ENCODE peak calls at places on chromosome 1, in six cellular contexts. K is left ventricle myocardium inferior, M is ovary, Y is stromal cell of bone marrow, C is BE2C, R is NCI-H524. L is an unnamed sample.

GRCh38 chr1:89842547-89843278 is 21.9 kb downstream of the LRRC8D start:
- DNase-seq in K (no peak), M (no peak), Y (no peak), C (no peak), R (no peak), L (no peak)

GRCh38 chr1:71080178-71080781 is 555 bp downstream of the ZRANB2 start:
- DNase-seq in K (no peak), M (no peak), Y (no peak), C (no peak), R (peak; percentile 24), L (no peak)

GRCh38 chr1:164803366-164803765 is 244.4 kb downstream of the PBX1 start:
- DNase-seq in K (no peak), M (no peak), Y (no peak), C (no peak), R (no peak), L (no peak)

GRCh38 chr1:11134352-11135266 is 34.9 kb upstream of the EXOSC10 start:
- DNase-seq in K (no peak), M (no peak), Y (no peak), C (peak; percentile 71), R (no peak), L (no peak)

GRCh38 chr1:163130250-163130856 is 61.2 kb downstream of the RGS4 start:
- DNase-seq in K (no peak), M (no peak), Y (no peak), C (no peak), R (no peak), L (no peak)

GRCh38 chr1:28896609-28896986 is 17.8 kb upstream of the EPB41 start:
- DNase-seq in K (no peak), M (no peak), Y (no peak), C (no peak), R (no peak), L (no peak)

GRCh38 chr1:86200901-86201300 is 44.3 kb upstream of the COL24A1 start:
- DNase-seq in K (no peak), M (no peak), Y (no peak), C (no peak), R (no peak), L (no peak)

GRCh38 chr1:59142663-59143487 is 154.0 kb upstream of the FGGY start:
- DNase-seq in K (no peak), M (no peak), Y (peak; percentile 83), C (no peak), R (no peak), L (peak; percentile 89)

GRCh38 chr1:201504799-201505504 is 2.0 kb downstream of the CSRP1 start:
- DNase-seq in K (no peak), M (no peak), Y (no peak), C (no peak), R (no peak), L (no peak)

GRCh38 chr1:65948609-65949229 is 156.0 kb downstream of the PDE4B start:
- DNase-seq in K (no peak), M (no peak), Y (peak; percentile 85), C (no peak), R (no peak), L (no peak)

GRCh38 chr1:198933506-198933905 is 294.7 kb downstream of the PTPRC start:
- DNase-seq in K (no peak), M (no peak), Y (no peak), C (no peak), R (no peak), L (no peak)

GRCh38 chr1:32886828-32887414 is 630 bp downstream of the HPCA start:
- DNase-seq in K (no peak), M (no peak), Y (no peak), C (no peak), R (no peak), L (no peak)

GRCh38 chr1:108512239-108513071 is 47.4 kb upstream of the EEIG2 start:
- DNase-seq in K (no peak), M (no peak), Y (peak; percentile 28), C (no peak), R (no peak), L (no peak)

GRCh38 chr1:25565188-25565591 is 21.8 kb downstream of the LDLRAP1 start:
- DNase-seq in K (no peak), M (no peak), Y (no peak), C (no peak), R (no peak), L (no peak)

GRCh38 chr1:152752225-152752624 is 5.6 kb upstream of the KPRP start:
- DNase-seq in K (no peak), M (no peak), Y (peak; percentile 18), C (no peak), R (no peak), L (no peak)

GRCh38 chr1:184520343-184520742 is 133.5 kb downstream of the C1orf21 start:
- DNase-seq in K (no peak), M (no peak), Y (no peak), C (no peak), R (no peak), L (no peak)

GRCh38 chr1:246517391-246517790 is 10.3 kb upstream of the SMYD3 start:
- DNase-seq in K (no peak), M (no peak), Y (no peak), C (no peak), R (no peak), L (no peak)

GRCh38 chr1:61498342-61498741 is 226.6 kb downstream of the TM2D1 start:
- DNase-seq in K (no peak), M (no peak), Y (no peak), C (no peak), R (no peak), L (no peak)

GRCh38 chr1:150799104-150799503 is 9.0 kb downstream of the CTSK start:
- DNase-seq in K (no peak), M (no peak), Y (no peak), C (no peak), R (no peak), L (no peak)

GRCh38 chr1:218589487-218589886 is 244.4 kb downstream of the TGFB2 start:
- DNase-seq in K (no peak), M (no peak), Y (no peak), C (no peak), R (no peak), L (no peak)

GRCh38 chr1:156126043-156126700 is 11.7 kb downstream of the LMNA start:
- DNase-seq in K (peak; percentile 93), M (peak; percentile 93), Y (peak; percentile 97), C (peak; percentile 98), R (no peak), L (peak; percentile 93)

GRCh38 chr1:207024202-207025143 is 8.1 kb downstream of the C1orf116 start:
- DNase-seq in K (no peak), M (no peak), Y (no peak), C (no peak), R (no peak), L (no peak)

GRCh38 chr1:239761509-239761908 is 330.2 kb upstream of the FMN2 start:
- DNase-seq in K (no peak), M (no peak), Y (no peak), C (no peak), R (no peak), L (no peak)

GRCh38 chr1:116842654-116843053 is 67.1 kb upstream of the PTGFRN start:
- DNase-seq in K (no peak), M (no peak), Y (no peak), C (no peak), R (no peak), L (no peak)

GRCh38 chr1:200221614-200222282 is 188.1 kb downstream of the ZNF281 start:
- DNase-seq in K (no peak), M (no peak), Y (no peak), C (no peak), R (no peak), L (no peak)

GRCh38 chr1:37267111-37267835 is 207.1 kb upstream of the ZC3H12A start:
- DNase-seq in K (no peak), M (no peak), Y (no peak), C (peak; percentile 31), R (peak; percentile 28), L (no peak)

GRCh38 chr1:25731148-25731547 is 68.8 kb upstream of the SELENON start:
- DNase-seq in K (no peak), M (no peak), Y (no peak), C (no peak), R (no peak), L (no peak)

GRCh38 chr1:11339346-11340247 is 66.6 kb downstream of the UBIAD1 start:
- DNase-seq in K (no peak), M (no peak), Y (no peak), C (peak; percentile 80), R (peak; percentile 89), L (no peak)

GRCh38 chr1:16236091-16236494 is 890 bp downstream of the CPLANE2 start:
- DNase-seq in K (no peak), M (no peak), Y (no peak), C (peak; percentile 38), R (no peak), L (no peak)

GRCh38 chr1:175210744-175211143 is 18.2 kb upstream of the KIAA0040 start:
- DNase-seq in K (no peak), M (no peak), Y (no peak), C (no peak), R (no peak), L (no peak)

GRCh38 chr1:68819190-68819829 is 322.4 kb upstream of the DEPDC1 start:
- DNase-seq in K (no peak), M (no peak), Y (peak; percentile 13), C (no peak), R (peak; percentile 28), L (no peak)

GRCh38 chr1:165827199-165828102 is at the start of gene UCK2:
- DNase-seq in K (peak; percentile 77), M (peak; percentile 60), Y (peak; percentile 54), C (peak; percentile 95), R (peak; percentile 49), L (no peak)

GRCh38 chr1:201320168-201320842 is 37.0 kb downstream of the PKP1 start:
- DNase-seq in K (no peak), M (no peak), Y (no peak), C (peak; percentile 72), R (peak; percentile 76), L (no peak)

L was measured in HFF-Myc.